ENCODE peak calls at places on chromosomes 12 and 14, in five cellular contexts. P is GM20000, X is NCI-H1092, H is ovary, F is GM10248. M is an unnamed sample.

GRCh38 chr12:45681469-45681868 is 48.0 kb upstream of the ARID2 start:
- DNase-seq in H (no peak), F (no peak), X (no peak), P (no peak), M (no peak)

GRCh38 chr14:93234798-93235197 is 27.7 kb downstream of the UBR7 start:
- DNase-seq in X (no peak), H (no peak), F (no peak), P (peak; percentile 15), M (no peak)

GRCh38 chr12:104582739-104583138 is 126.0 kb downstream of the CHST11 start:
- DNase-seq in P (peak; percentile 70), H (no peak), F (peak; percentile 79), X (no peak), M (no peak)

GRCh38 chr14:49950275-49951250 is 57.7 kb downstream of the ARF6 start:
- DNase-seq in X (no peak), H (no peak), F (no peak), P (no peak), M (no peak)

GRCh38 chr14:100898935-100899840 is 4.3 kb downstream of the RTL1 start:
- DNase-seq in F (no peak), P (no peak), H (peak; percentile 58), X (peak; percentile 53), M (no peak)

GRCh38 chr12:104177663-104178501 is 37.7 kb upstream of the TXNRD1 start:
- DNase-seq in F (no peak), H (peak; percentile 84), P (no peak), X (no peak), M (no peak)

GRCh38 chr14:58572092-58572853 is 65.5 kb upstream of the DACT1 start:
- DNase-seq in X (no peak), F (no peak), H (no peak), P (no peak), M (peak; percentile 51)

GRCh38 chr12:47752552-47752951 is 6.1 kb downstream of the RAPGEF3 start:
- DNase-seq in X (no peak), F (no peak), P (no peak), H (no peak), M (no peak)

GRCh38 chr12:19970116-19970515 is 398.2 kb upstream of the PDE3A start:
- DNase-seq in F (no peak), P (no peak), H (no peak), X (no peak), M (no peak)

GRCh38 chr12:70618371-70618770 is 18.9 kb downstream of the PTPRB start:
- DNase-seq in H (no peak), X (no peak), F (no peak), P (no peak), M (no peak)

GRCh38 chr12:41605528-41606295 is 417.6 kb downstream of the PDZRN4 start:
- DNase-seq in H (no peak), X (no peak), F (no peak), P (no peak), M (no peak)

GRCh38 chr12:104454997-104455396 is 1.8 kb upstream of the CHST11 start:
- DNase-seq in P (no peak), X (no peak), H (no peak), F (no peak), M (no peak)